ENCODE peak calls at places on chromosomes 16 and 17, in nine cellular contexts. One of them, this sample, is unnamed.

GRCh38 chr17:81066072-81066471 is 31.1 kb downstream of the BAIAP2 start:
- DNase-seq in tibial artery: no peak
- DNase-seq in tibial nerve: no peak
- DNase-seq in PC-3: peak
- DNase-seq in epithelial cell of proximal tubule: no peak
- DNase-seq in iPS DF 6.9: no peak
- DNase-seq in cardiac muscle cell: no peak
- DNase-seq in mammary epithelial cell: peak
- DNase-seq in CD8-positive, alpha-beta memory T cell: no peak
- DNase-seq in this sample: no peak

GRCh38 chr16:21599994-21600773 is 807 bp downstream of the METTL9 start:
- DNase-seq in mammary epithelial cell: peak
- DNase-seq in cardiac muscle cell: peak
- DNase-seq in CD8-positive, alpha-beta memory T cell: no peak
- DNase-seq in tibial artery: no peak
- DNase-seq in PC-3: peak
- DNase-seq in epithelial cell of proximal tubule: no peak
- DNase-seq in tibial nerve: no peak
- DNase-seq in iPS DF 6.9: no peak
- DNase-seq in this sample: no peak

GRCh38 chr16:9518054-9518453 is 426.6 kb downstream of the HAPSTR1 start:
- DNase-seq in epithelial cell of proximal tubule: no peak
- DNase-seq in tibial artery: no peak
- DNase-seq in tibial nerve: no peak
- DNase-seq in iPS DF 6.9: no peak
- DNase-seq in cardiac muscle cell: peak
- DNase-seq in CD8-positive, alpha-beta memory T cell: no peak
- DNase-seq in PC-3: no peak
- DNase-seq in mammary epithelial cell: peak
- DNase-seq in this sample: no peak

GRCh38 chr17:40072481-40073346 is 9.9 kb downstream of the THRA start:
- DNase-seq in CD8-positive, alpha-beta memory T cell: no peak
- DNase-seq in mammary epithelial cell: no peak
- DNase-seq in cardiac muscle cell: no peak
- DNase-seq in tibial nerve: no peak
- DNase-seq in tibial artery: peak
- DNase-seq in iPS DF 6.9: no peak
- DNase-seq in epithelial cell of proximal tubule: no peak
- DNase-seq in PC-3: peak
- DNase-seq in this sample: no peak

GRCh38 chr17:81711814-81712467 is at the start of gene SLC25A10:
- DNase-seq in mammary epithelial cell: peak
- DNase-seq in iPS DF 6.9: no peak
- DNase-seq in cardiac muscle cell: peak
- DNase-seq in tibial artery: peak
- DNase-seq in CD8-positive, alpha-beta memory T cell: peak
- DNase-seq in tibial nerve: peak
- DNase-seq in PC-3: peak
- DNase-seq in epithelial cell of proximal tubule: no peak
- DNase-seq in this sample: peak

GRCh38 chr16:14497245-14498082 is 132.6 kb downstream of the PARN start:
- DNase-seq in iPS DF 6.9: no peak
- DNase-seq in mammary epithelial cell: no peak
- DNase-seq in cardiac muscle cell: no peak
- DNase-seq in CD8-positive, alpha-beta memory T cell: no peak
- DNase-seq in PC-3: no peak
- DNase-seq in tibial nerve: no peak
- DNase-seq in epithelial cell of proximal tubule: no peak
- DNase-seq in tibial artery: no peak
- DNase-seq in this sample: no peak

GRCh38 chr16:70751593-70751992 is 49.4 kb downstream of the VAC14 start:
- DNase-seq in tibial nerve: no peak
- DNase-seq in CD8-positive, alpha-beta memory T cell: no peak
- DNase-seq in PC-3: no peak
- DNase-seq in mammary epithelial cell: no peak
- DNase-seq in iPS DF 6.9: no peak
- DNase-seq in tibial artery: no peak
- DNase-seq in cardiac muscle cell: no peak
- DNase-seq in epithelial cell of proximal tubule: no peak
- DNase-seq in this sample: no peak

GRCh38 chr17:75878174-75878998 is at the start of gene TRIM47:
- DNase-seq in epithelial cell of proximal tubule: no peak
- DNase-seq in CD8-positive, alpha-beta memory T cell: no peak
- DNase-seq in PC-3: peak
- DNase-seq in tibial nerve: peak
- DNase-seq in cardiac muscle cell: peak
- DNase-seq in tibial artery: peak
- DNase-seq in iPS DF 6.9: no peak
- DNase-seq in mammary epithelial cell: peak
- DNase-seq in this sample: no peak

GRCh38 chr17:39800540-39800939 is 62.8 kb downstream of the GRB7 start:
- DNase-seq in CD8-positive, alpha-beta memory T cell: peak
- DNase-seq in mammary epithelial cell: peak
- DNase-seq in tibial artery: no peak
- DNase-seq in iPS DF 6.9: no peak
- DNase-seq in cardiac muscle cell: no peak
- DNase-seq in epithelial cell of proximal tubule: no peak
- DNase-seq in PC-3: no peak
- DNase-seq in tibial nerve: no peak
- DNase-seq in this sample: no peak

GRCh38 chr17:63772801-63773271 is 561 bp downstream of the CCDC47 start:
- DNase-seq in iPS DF 6.9: no peak
- DNase-seq in mammary epithelial cell: peak
- DNase-seq in epithelial cell of proximal tubule: no peak
- DNase-seq in cardiac muscle cell: peak
- DNase-seq in CD8-positive, alpha-beta memory T cell: peak
- DNase-seq in tibial artery: no peak
- DNase-seq in tibial nerve: peak
- DNase-seq in PC-3: peak
- DNase-seq in this sample: no peak

GRCh38 chr16:47731252-47731651 is 270.1 kb downstream of the PHKB start:
- DNase-seq in epithelial cell of proximal tubule: no peak
- DNase-seq in tibial nerve: no peak
- DNase-seq in iPS DF 6.9: no peak
- DNase-seq in cardiac muscle cell: peak
- DNase-seq in tibial artery: no peak
- DNase-seq in PC-3: peak
- DNase-seq in mammary epithelial cell: peak
- DNase-seq in CD8-positive, alpha-beta memory T cell: no peak
- DNase-seq in this sample: peak

GRCh38 chr16:66923247-66923851 is 2.0 kb downstream of the RRAD start:
- DNase-seq in PC-3: no peak
- DNase-seq in tibial nerve: no peak
- DNase-seq in epithelial cell of proximal tubule: no peak
- DNase-seq in CD8-positive, alpha-beta memory T cell: no peak
- DNase-seq in iPS DF 6.9: no peak
- DNase-seq in mammary epithelial cell: no peak
- DNase-seq in cardiac muscle cell: peak
- DNase-seq in tibial artery: peak
- DNase-seq in this sample: no peak

GRCh38 chr17:35022536-35023063 is 40.9 kb downstream of the RFFL start:
- DNase-seq in tibial nerve: peak
- DNase-seq in tibial artery: peak
- DNase-seq in CD8-positive, alpha-beta memory T cell: peak
- DNase-seq in PC-3: peak
- DNase-seq in mammary epithelial cell: peak
- DNase-seq in cardiac muscle cell: peak
- DNase-seq in epithelial cell of proximal tubule: peak
- DNase-seq in iPS DF 6.9: no peak
- DNase-seq in this sample: peak

GRCh38 chr16:30377050-30377811 is 2.6 kb downstream of the MYL11 start:
- DNase-seq in epithelial cell of proximal tubule: no peak
- DNase-seq in iPS DF 6.9: no peak
- DNase-seq in mammary epithelial cell: no peak
- DNase-seq in tibial nerve: no peak
- DNase-seq in cardiac muscle cell: no peak
- DNase-seq in PC-3: no peak
- DNase-seq in CD8-positive, alpha-beta memory T cell: no peak
- DNase-seq in tibial artery: peak
- DNase-seq in this sample: no peak

GRCh38 chr17:48051706-48052486 is 3.7 kb downstream of the NFE2L1 start:
- DNase-seq in tibial artery: peak
- DNase-seq in cardiac muscle cell: peak
- DNase-seq in epithelial cell of proximal tubule: no peak
- DNase-seq in PC-3: no peak
- DNase-seq in iPS DF 6.9: no peak
- DNase-seq in mammary epithelial cell: peak
- DNase-seq in CD8-positive, alpha-beta memory T cell: no peak
- DNase-seq in tibial nerve: peak
- DNase-seq in this sample: no peak

GRCh38 chr17:82300707-82301270 is 16.6 kb downstream of the CD7 start:
- DNase-seq in iPS DF 6.9: no peak
- DNase-seq in PC-3: peak
- DNase-seq in epithelial cell of proximal tubule: no peak
- DNase-seq in CD8-positive, alpha-beta memory T cell: peak
- DNase-seq in mammary epithelial cell: peak
- DNase-seq in tibial nerve: peak
- DNase-seq in tibial artery: no peak
- DNase-seq in cardiac muscle cell: peak
- DNase-seq in this sample: no peak

GRCh38 chr16:58448890-58449289 is 51.1 kb upstream of the NDRG4 start:
- DNase-seq in tibial nerve: no peak
- DNase-seq in tibial artery: no peak
- DNase-seq in mammary epithelial cell: peak
- DNase-seq in PC-3: no peak
- DNase-seq in CD8-positive, alpha-beta memory T cell: no peak
- DNase-seq in cardiac muscle cell: no peak
- DNase-seq in epithelial cell of proximal tubule: no peak
- DNase-seq in iPS DF 6.9: no peak
- DNase-seq in this sample: no peak

GRCh38 chr16:19559242-19559910 is 3.9 kb downstream of the VPS35L start:
- DNase-seq in mammary epithelial cell: peak
- DNase-seq in cardiac muscle cell: peak
- DNase-seq in epithelial cell of proximal tubule: no peak
- DNase-seq in CD8-positive, alpha-beta memory T cell: peak
- DNase-seq in tibial nerve: peak
- DNase-seq in tibial artery: no peak
- DNase-seq in iPS DF 6.9: no peak
- DNase-seq in PC-3: peak
- DNase-seq in this sample: no peak

GRCh38 chr16:70508752-70509151 is 14.6 kb downstream of the COG4 start:
- DNase-seq in tibial artery: no peak
- DNase-seq in cardiac muscle cell: peak
- DNase-seq in CD8-positive, alpha-beta memory T cell: peak
- DNase-seq in mammary epithelial cell: no peak
- DNase-seq in tibial nerve: no peak
- DNase-seq in iPS DF 6.9: no peak
- DNase-seq in PC-3: peak
- DNase-seq in epithelial cell of proximal tubule: no peak
- DNase-seq in this sample: no peak

DNA sequence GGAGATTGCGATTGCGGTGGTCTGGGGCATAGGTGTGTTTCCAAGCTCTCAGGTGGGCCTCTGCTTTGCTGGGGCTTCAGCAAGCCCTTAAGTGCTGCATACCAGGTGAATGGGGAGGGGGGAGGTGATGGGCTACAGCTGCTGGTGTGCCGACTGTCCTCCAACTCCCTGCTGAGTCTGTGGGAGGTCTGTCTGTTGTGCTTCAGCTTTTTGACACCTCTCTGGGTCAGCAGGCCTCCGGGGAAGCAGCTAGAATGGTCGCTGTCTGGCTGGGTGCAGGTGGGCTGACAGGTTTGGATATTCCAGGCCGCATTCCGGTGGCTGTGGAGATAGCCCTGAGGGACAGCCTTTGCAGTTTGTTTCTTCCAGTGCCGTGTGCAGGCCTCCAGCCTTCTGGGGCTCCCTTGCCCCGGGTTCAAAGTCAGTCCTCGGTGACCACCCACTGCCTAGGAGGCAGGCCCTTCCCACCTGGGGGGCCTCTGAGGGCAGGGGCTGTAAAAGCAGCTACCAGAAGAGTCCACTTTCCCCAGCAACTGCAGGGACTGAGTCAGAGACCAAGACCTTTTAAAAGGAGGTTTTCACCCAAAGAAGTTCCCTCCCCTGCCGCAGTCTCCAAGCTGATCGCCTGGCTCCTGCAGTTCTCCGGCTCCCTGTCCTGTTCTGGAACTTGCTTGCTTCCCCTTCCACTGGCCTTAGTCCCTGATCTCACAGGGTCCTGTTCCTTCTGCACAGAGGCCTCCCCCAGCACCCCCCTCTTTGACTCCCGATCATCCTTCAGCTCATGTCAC is 2.0 kb upstream of the TTYH2 start:
- DNase-seq in tibial nerve: no peak
- DNase-seq in tibial artery: no peak
- DNase-seq in PC-3: peak
- DNase-seq in CD8-positive, alpha-beta memory T cell: no peak
- DNase-seq in mammary epithelial cell: no peak
- DNase-seq in epithelial cell of proximal tubule: no peak
- DNase-seq in cardiac muscle cell: no peak
- DNase-seq in iPS DF 6.9: no peak
- DNase-seq in this sample: no peak
- H3K4me3 ChIP-seq in tibial nerve: peak
- H3K4me3 ChIP-seq in tibial artery: peak
- H3K4me3 ChIP-seq in PC-3: peak
- H3K4me3 ChIP-seq in CD8-positive, alpha-beta memory T cell: no peak
- H3K4me3 ChIP-seq in mammary epithelial cell: no peak
- H3K4me3 ChIP-seq in epithelial cell of proximal tubule: no peak
- H3K4me3 ChIP-seq in cardiac muscle cell: no peak
- H3K4me3 ChIP-seq in iPS DF 6.9: no peak
- H3K4me3 ChIP-seq in this sample: no peak

DNA sequence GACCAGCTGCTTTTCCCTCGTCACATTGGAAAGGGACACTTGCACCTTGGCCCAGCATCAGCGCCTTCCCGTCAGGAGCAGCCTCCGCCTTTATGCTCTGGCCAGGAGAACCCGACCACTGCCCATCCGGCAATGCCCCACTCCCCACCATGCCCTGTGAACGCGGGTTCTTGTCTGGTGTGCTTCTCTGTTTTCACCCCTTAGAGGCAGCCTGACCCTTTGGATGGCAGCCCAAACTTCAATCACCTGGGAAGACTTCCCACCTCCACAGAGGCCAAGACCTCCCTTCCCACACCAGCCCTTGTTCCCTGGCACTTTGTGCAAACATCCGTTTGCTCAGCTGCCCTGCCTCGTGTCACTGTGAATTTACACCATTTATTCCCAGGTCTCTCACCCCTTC is 87.0 kb downstream of the DNAH17 start:
- DNase-seq in tibial artery: no peak
- DNase-seq in cardiac muscle cell: no peak
- DNase-seq in mammary epithelial cell: no peak
- DNase-seq in tibial nerve: no peak
- DNase-seq in CD8-positive, alpha-beta memory T cell: no peak
- DNase-seq in epithelial cell of proximal tubule: no peak
- DNase-seq in iPS DF 6.9: no peak
- DNase-seq in PC-3: no peak
- DNase-seq in this sample: no peak
- H3K4me3 ChIP-seq in tibial artery: no peak
- H3K4me3 ChIP-seq in cardiac muscle cell: no peak
- H3K4me3 ChIP-seq in mammary epithelial cell: no peak
- H3K4me3 ChIP-seq in tibial nerve: no peak
- H3K4me3 ChIP-seq in CD8-positive, alpha-beta memory T cell: no peak
- H3K4me3 ChIP-seq in epithelial cell of proximal tubule: no peak
- H3K4me3 ChIP-seq in iPS DF 6.9: no peak
- H3K4me3 ChIP-seq in PC-3: no peak
- H3K4me3 ChIP-seq in this sample: no peak

GRCh38 chr17:49997256-49997735 is 2.3 kb upstream of the DLX3 start:
- DNase-seq in epithelial cell of proximal tubule: no peak
- DNase-seq in tibial nerve: no peak
- DNase-seq in tibial artery: no peak
- DNase-seq in mammary epithelial cell: no peak
- DNase-seq in CD8-positive, alpha-beta memory T cell: no peak
- DNase-seq in iPS DF 6.9: no peak
- DNase-seq in cardiac muscle cell: no peak
- DNase-seq in PC-3: peak
- DNase-seq in this sample: no peak
- H3K4me3 ChIP-seq in epithelial cell of proximal tubule: peak
- H3K4me3 ChIP-seq in tibial nerve: no peak
- H3K4me3 ChIP-seq in tibial artery: no peak
- H3K4me3 ChIP-seq in mammary epithelial cell: no peak
- H3K4me3 ChIP-seq in CD8-positive, alpha-beta memory T cell: no peak
- H3K4me3 ChIP-seq in iPS DF 6.9: no peak
- H3K4me3 ChIP-seq in cardiac muscle cell: no peak
- H3K4me3 ChIP-seq in PC-3: peak
- H3K4me3 ChIP-seq in this sample: no peak

GRCh38 chr16:31536804-31537361 is 9.2 kb downstream of the AHSP start:
- DNase-seq in mammary epithelial cell: no peak
- DNase-seq in cardiac muscle cell: no peak
- DNase-seq in CD8-positive, alpha-beta memory T cell: no peak
- DNase-seq in PC-3: no peak
- DNase-seq in epithelial cell of proximal tubule: no peak
- DNase-seq in iPS DF 6.9: no peak
- DNase-seq in tibial artery: no peak
- DNase-seq in tibial nerve: no peak
- DNase-seq in this sample: no peak
- H3K4me3 ChIP-seq in mammary epithelial cell: no peak
- H3K4me3 ChIP-seq in cardiac muscle cell: no peak
- H3K4me3 ChIP-seq in CD8-positive, alpha-beta memory T cell: no peak
- H3K4me3 ChIP-seq in PC-3: no peak
- H3K4me3 ChIP-seq in epithelial cell of proximal tubule: peak
- H3K4me3 ChIP-seq in iPS DF 6.9: no peak
- H3K4me3 ChIP-seq in tibial artery: no peak
- H3K4me3 ChIP-seq in tibial nerve: no peak
- H3K4me3 ChIP-seq in this sample: no peak

This sample was measured in kidney epithelial cell.